ENCODE peak calls at places on chromosomes 12 and 14, in seven cellular contexts. P is OCI-LY7; A is heart right ventricle; V is transverse colon; B is CD8-positive, alpha-beta T cell; R is left ventricle myocardium inferior; D is ascending aorta. W is an unnamed sample.

GRCh38 chr12:89859513-89860220 is 151.0 kb upstream of the ATP2B1 start:
- DNase-seq in P (peak; percentile 24), A (no peak), V (no peak), B (no peak), R (no peak), D (no peak), W (no peak)

GRCh38 chr12:22312336-22312735 is 22.2 kb downstream of the ST8SIA1 start:
- DNase-seq in P (no peak), A (peak; percentile 35), V (no peak), B (no peak), R (peak; percentile 53), D (no peak), W (no peak)

GRCh38 chr14:68884031-68885030 is 91.5 kb upstream of the ZFP36L1 start:
- DNase-seq in P (peak; percentile 22), A (peak; percentile 36), V (peak; percentile 30), B (no peak), R (peak; percentile 63), D (peak; percentile 63), W (peak; percentile 77)

GRCh38 chr14:73753887-73754880 is 40.0 kb upstream of the PNMA1 start:
- DNase-seq in P (peak; percentile 75), A (no peak), V (peak; percentile 70), B (no peak), R (no peak), D (no peak), W (no peak)

GRCh38 chr12:115963030-115963480 is 314.4 kb downstream of the MED13L start:
- DNase-seq in P (no peak), A (no peak), V (no peak), B (no peak), R (no peak), D (no peak), W (no peak)

GRCh38 chr12:462936-463705 is 3.4 kb downstream of the B4GALNT3 start:
- DNase-seq in P (no peak), A (no peak), V (peak; percentile 69), B (no peak), R (no peak), D (no peak), W (no peak)

GRCh38 chr12:30806989-30807694 is 52.4 kb upstream of the CAPRIN2 start:
- DNase-seq in P (peak; percentile 63), A (no peak), V (no peak), B (peak; percentile 17), R (no peak), D (no peak), W (no peak)

GRCh38 chr12:19198272-19198671 is 68.7 kb downstream of the PLEKHA5 start:
- DNase-seq in P (no peak), A (no peak), V (no peak), B (no peak), R (no peak), D (no peak), W (no peak)

GRCh38 chr14:53630336-53630735 is 326.3 kb downstream of the BMP4 start:
- DNase-seq in P (no peak), A (no peak), V (no peak), B (no peak), R (no peak), D (no peak), W (no peak)

GRCh38 chr12:10331642-10332239 is 24.1 kb downstream of the KLRD1 start:
- DNase-seq in P (peak; percentile 78), A (no peak), V (no peak), B (peak; percentile 8), R (no peak), D (no peak), W (peak; percentile 16)

GRCh38 chr12:101634724-101635123 is 40.0 kb downstream of the MYBPC1 start:
- DNase-seq in P (peak; percentile 80), A (no peak), V (no peak), B (no peak), R (no peak), D (no peak), W (no peak)

GRCh38 chr12:55044135-55044534 is 24.4 kb downstream of the NEUROD4 start:
- DNase-seq in P (no peak), A (no peak), V (no peak), B (no peak), R (no peak), D (no peak), W (no peak)

GRCh38 chr14:64938972-64939816 is 3.4 kb downstream of the GPX2 start:
- DNase-seq in P (no peak), A (no peak), V (peak; percentile 43), B (no peak), R (no peak), D (no peak), W (no peak)

GRCh38 chr12:48291511-48291910 is 59.2 kb downstream of the ZNF641 start:
- DNase-seq in P (no peak), A (no peak), V (no peak), B (no peak), R (no peak), D (no peak), W (no peak)

GRCh38 chr14:61330511-61330910 is 9.1 kb downstream of the PRKCH start:
- DNase-seq in P (no peak), A (no peak), V (no peak), B (no peak), R (no peak), D (no peak), W (no peak)

GRCh38 chr14:94691658-94692029 is 78.3 kb downstream of the GSC start:
- DNase-seq in P (no peak), A (no peak), V (no peak), B (no peak), R (no peak), D (no peak), W (no peak)

GRCh38 chr12:82805812-82806497 is 119.2 kb downstream of the TMTC2 start:
- DNase-seq in P (no peak), A (no peak), V (no peak), B (no peak), R (no peak), D (no peak), W (no peak)

GRCh38 chr14:100677152-100677924 is 49.4 kb upstream of the DLK1 start:
- DNase-seq in P (no peak), A (peak; percentile 46), V (no peak), B (no peak), R (peak; percentile 41), D (no peak), W (no peak)

DNA sequence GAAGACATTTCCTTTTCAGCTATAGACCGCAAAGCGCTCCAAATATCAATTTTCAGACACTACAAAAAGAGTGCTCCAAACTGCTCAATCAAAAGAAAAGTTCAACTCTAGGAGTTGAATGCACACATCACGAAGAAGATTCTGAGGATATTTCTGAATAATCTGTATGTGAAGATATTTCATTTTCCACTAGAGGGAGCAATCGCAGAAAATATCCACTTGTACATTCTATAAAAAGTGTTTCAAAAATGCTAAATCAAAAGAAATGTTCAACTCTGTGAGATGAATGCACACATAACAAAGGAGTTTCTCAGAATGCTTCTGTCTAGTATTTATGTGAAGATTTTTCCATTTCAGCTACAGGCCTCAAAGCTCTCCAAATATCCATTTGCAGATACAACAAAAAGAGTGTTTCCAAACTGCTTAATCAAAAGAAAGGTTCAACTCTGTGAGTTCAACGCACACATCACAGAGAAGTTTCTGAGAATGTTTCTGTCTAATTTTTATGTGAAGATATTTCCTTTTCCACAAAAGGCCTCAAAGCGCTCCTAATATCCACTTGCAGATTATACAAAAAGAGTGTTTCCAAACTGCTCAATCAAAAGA is 643.8 kb upstream of the ALG10B start:
- DNase-seq in P (peak; percentile 0), A (no peak), V (no peak), B (no peak), R (no peak), D (no peak), W (no peak)
- TF ChIP-seq CTCF in P (peak; percentile 75), A (peak; percentile 14), V (no peak), B (no peak), R (no peak), D (no peak), W (no peak)

GRCh38 chr12:42145552-42146215 is 1.0 kb upstream of the GXYLT1 start:
- DNase-seq in P (no peak), A (no peak), V (peak; percentile 11), B (no peak), R (no peak), D (no peak), W (no peak)
- H3K27ac ChIP-seq in P (no peak overlapping the region), A (peak overlapping the region; percentile 89), V (peak overlapping the region; percentile 94), B (no peak overlapping the region), R (peak overlapping the region; percentile 93), D (no peak overlapping the region), W (no peak overlapping the region)

DNA sequence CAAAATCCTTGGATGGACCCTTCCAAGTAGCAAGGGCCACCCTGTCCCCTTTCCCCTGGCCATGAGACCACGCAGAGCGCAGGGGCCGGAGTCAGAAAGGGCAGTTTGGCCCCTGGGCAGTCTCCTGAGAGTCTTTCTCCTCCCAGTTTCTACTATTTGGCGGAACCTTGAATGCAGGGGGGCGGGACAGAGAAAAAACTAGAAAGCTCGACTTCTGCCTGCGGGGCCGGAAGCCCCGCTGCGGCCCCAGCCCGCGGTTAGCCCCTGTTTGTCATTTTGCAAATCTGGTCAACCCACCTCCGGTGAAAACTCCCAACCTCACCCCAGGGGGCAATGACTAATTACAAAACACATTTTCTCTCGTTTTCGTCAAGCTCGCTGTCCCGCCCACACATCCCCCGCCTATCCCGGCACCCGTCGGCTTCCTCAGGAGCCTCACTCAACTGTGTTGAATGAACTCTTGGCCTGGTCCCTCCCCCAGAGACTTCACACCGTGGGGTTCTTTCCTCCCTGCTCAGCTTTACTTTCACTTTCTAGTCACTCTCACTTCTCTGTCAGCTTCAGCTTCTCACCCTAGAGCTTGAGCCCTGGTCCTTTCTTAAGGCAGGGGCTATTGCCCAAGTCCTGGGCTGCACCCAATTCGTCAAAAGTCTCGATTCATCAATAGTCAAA is 66.7 kb downstream of the IRF2BPL start:
- DNase-seq in P (peak; percentile 91), A (peak; percentile 78), V (peak; percentile 89), B (peak; percentile 94), R (peak; percentile 85), D (peak; percentile 94), W (peak; percentile 89)
- H3K4me3 ChIP-seq in P (peak overlapping the region; percentile 62), A (peak overlapping the region; percentile 30), V (peak overlapping the region; percentile 8), B (peak overlapping the region; percentile 59), R (peak overlapping the region; percentile 66), D (peak overlapping the region; percentile 58), W (peak overlapping the region; percentile 50)

GRCh38 chr12:58563621-58564020 is 356.7 kb downstream of the LRIG3 start:
- DNase-seq in P (no peak), A (no peak), V (no peak), B (no peak), R (no peak), D (no peak), W (no peak)
- TF ChIP-seq CTCF in P (no peak), A (no peak), V (no peak), B (no peak), R (no peak), D (no peak), W (no peak)

W was measured in AG04450.